ENCODE peak calls at places on chromosome 18, in four cellular contexts. Z, A, F and D are unnamed samples.

GRCh38 chr18:9834551-9834950 is 51.2 kb upstream of the TXNDC2 start:
- DNase-seq in F (no peak), A (no peak), Z (no peak), D (no peak)

GRCh38 chr18:39448942-39449341 is 1883.3 kb upstream of the CELF4 start:
- DNase-seq in Z (no peak), F (no peak), A (no peak), D (no peak)

GRCh38 chr18:3498705-3499451 is 48.9 kb downstream of the TGIF1 start:
- DNase-seq in F (no peak), A (no peak), Z (peak; percentile 85), D (no peak)

GRCh38 chr18:55100817-55101457 is 141.7 kb upstream of the CCDC68 start:
- DNase-seq in A (no peak), Z (no peak), F (no peak), D (no peak)

GRCh38 chr18:58979615-58980014 is 114.9 kb downstream of the ZNF532 start:
- DNase-seq in Z (no peak), F (no peak), A (no peak), D (no peak)

GRCh38 chr18:48227206-48227605 is 182.0 kb downstream of the ZBTB7C start:
- DNase-seq in F (no peak), Z (no peak), A (no peak), D (no peak)

GRCh38 chr18:23619388-23619873 is 33.1 kb upstream of the NPC1 start:
- DNase-seq in F (no peak), Z (no peak), A (no peak), D (no peak)

GRCh38 chr18:70004698-70005097 is 57.0 kb upstream of the CD226 start:
- DNase-seq in Z (no peak), A (no peak), F (no peak), D (no peak)

GRCh38 chr18:36265035-36265434 is 32.5 kb upstream of the FHOD3 start:
- DNase-seq in F (no peak), A (no peak), Z (no peak), D (peak; percentile 22)

GRCh38 chr18:44526705-44527415 is 153.8 kb upstream of the SETBP1 start:
- DNase-seq in F (no peak), A (no peak), Z (no peak), D (no peak)

GRCh38 chr18:1147616-1148184 is 243.0 kb downstream of the ADCYAP1 start:
- DNase-seq in F (no peak), A (no peak), Z (no peak), D (no peak)
- TF ChIP-seq SIN3A in F (no peak), A (no peak), Z (no peak), D (no peak)

DNA sequence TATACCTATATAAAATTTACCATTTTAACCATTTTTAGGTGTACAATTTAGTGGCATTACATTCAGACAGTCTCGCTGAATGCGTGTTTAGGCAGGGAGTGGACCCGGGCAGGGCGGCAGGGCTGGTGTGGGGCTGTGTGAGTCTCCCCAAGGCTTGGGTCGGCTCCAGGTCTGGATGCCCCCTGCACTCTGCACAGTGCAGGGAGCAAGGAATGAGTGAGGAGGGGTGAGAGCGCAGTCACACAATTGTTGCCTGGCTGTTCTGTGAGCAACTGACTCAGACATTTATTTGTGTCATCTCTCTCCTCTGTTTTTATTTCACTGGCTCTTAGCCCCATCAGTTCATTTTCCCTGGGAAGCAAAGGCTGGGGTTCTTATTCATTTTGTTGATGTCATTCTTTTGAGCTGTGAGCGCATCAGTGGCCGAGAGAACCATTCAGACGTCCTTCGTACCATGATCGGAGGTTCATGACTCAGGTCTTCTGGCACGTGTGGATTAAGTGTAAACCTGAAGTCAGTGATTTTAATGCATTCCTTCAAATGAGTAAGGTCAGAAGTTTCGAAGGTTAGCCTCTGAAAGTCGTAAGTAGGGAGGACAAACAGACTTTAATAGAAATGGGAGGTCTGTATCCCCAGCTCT is 61.1 kb downstream of the GATA6 start:
- DNase-seq in Z (no peak), A (no peak), F (no peak), D (no peak)
- TF ChIP-seq SIN3A in Z (no peak), A (no peak), F (no peak), D (no peak)

GRCh38 chr18:63683890-63684289 is 18.9 kb upstream of the SERPINB11 start:
- DNase-seq in A (no peak), Z (no peak), F (no peak), D (no peak)

GRCh38 chr18:63679820-63680606 is 18.3 kb upstream of the SERPINB3 start:
- DNase-seq in A (no peak), Z (no peak), F (no peak), D (no peak)

GRCh38 chr18:63681449-63682381 is 20.0 kb upstream of the SERPINB3 start:
- DNase-seq in F (no peak), A (no peak), Z (no peak), D (no peak)

GRCh38 chr18:63684718-63685117 is 18.0 kb upstream of the SERPINB11 start:
- DNase-seq in F (no peak), Z (no peak), A (no peak), D (no peak)

DNA sequence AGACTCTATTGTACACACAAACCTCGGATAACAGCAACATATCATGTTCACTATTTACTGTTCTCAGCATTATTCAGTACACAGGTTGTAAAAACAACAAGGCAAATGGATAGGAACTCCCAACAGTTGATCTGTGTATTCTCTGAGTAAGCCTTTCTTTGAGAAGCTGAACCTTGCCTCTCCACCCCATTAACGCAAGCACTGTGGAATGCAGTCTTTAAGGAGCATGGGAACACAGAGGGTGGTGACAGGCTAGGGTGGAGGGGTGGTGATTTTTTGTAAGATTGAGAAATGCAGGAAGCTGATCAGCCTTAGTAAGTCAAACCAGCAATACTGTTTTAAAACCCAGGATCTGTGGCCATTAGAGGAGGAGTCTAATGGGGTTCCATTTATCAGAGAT is 19.6 kb upstream of the SERPINB11 start:
- DNase-seq in Z (no peak), F (peak; percentile 15), A (no peak), D (no peak)
- TF ChIP-seq SIN3A in Z (no peak), F (no peak), A (no peak), D (no peak)

DNA sequence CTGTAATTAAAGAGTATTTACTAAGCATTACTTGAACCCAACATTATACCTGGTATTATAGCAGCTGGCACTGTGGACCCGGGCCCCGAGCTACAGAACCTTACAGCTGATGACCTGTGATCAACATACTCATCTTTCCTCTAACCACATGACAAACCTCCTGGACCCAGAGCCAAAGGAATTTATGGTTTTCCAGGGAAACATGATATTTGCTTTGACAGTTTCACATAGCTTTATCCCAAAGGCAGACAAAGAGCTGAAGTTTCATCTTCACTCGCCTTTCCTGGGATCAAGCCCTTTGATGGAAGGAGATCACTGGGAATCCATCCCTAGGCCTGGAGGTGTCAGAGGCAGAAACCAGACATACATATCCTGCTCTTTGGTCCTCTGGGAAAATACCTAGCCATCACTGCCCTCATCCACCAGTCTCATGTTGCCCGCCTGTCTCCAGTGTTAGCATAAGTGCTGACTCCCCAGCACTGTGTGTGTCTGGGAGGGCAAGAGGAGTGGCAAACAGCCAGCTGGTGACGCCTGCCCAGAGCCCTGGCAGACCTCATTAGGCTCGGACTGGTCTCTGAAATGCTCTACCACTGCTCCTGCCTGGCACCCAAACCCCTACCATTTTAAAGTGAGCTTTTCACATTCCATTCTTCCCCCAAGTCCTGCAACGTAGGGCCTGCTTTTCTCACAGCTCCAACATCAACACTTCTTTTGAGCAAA is 138.7 kb upstream of the CTAGE1 start:
- DNase-seq in F (no peak), Z (no peak), A (no peak), D (no peak)
- TF ChIP-seq SIN3A in F (no peak), Z (no peak), A (no peak), D (no peak)

DNA sequence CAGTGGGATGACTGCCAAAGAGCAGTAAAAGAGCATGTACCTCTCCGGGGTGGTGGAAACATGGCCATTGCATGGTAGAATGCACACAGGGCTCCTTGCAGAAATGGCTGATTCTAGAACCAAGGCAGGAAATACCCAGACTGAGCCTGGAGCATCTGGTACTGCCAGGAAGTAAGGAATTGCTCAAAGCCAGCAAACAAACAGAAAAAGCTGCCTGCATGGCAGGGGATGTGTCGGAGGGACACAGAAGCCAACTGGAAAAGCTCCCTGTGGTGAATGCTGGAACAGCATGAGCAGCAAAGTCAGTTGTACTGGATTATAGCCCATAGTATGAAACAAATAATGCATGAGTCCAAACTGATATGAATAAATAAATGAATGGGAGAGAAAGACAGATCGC is 78.0 kb upstream of the NFATC1 start:
- DNase-seq in A (no peak), Z (no peak), F (no peak), D (no peak)
- TF ChIP-seq SIN3A in A (no peak), Z (no peak), F (no peak), D (no peak)

GRCh38 chr18:63342206-63342605 is 22.6 kb upstream of the BCL2 start:
- DNase-seq in A (no peak), Z (peak; percentile 49), F (no peak), D (peak; percentile 38)
- TF ChIP-seq SIN3A in A (no peak), Z (no peak), F (no peak), D (no peak)

GRCh38 chr18:52063923-52064322 is 276.1 kb upstream of the DCC start:
- DNase-seq in A (no peak), F (no peak), Z (no peak), D (no peak)

GRCh38 chr18:52060612-52061259 is 279.3 kb upstream of the DCC start:
- DNase-seq in F (peak; percentile 7), Z (no peak), A (no peak), D (no peak)
- TF ChIP-seq SIN3A in F (peak; percentile 84), Z (no peak), A (no peak), D (no peak)